ENCODE peak calls at places on chromosomes 13 and 19, in nine cellular contexts. One of them, this sample, is unnamed. For H3K9me3, the result is how much of the 10 kb centered on the place peaks cover.

GRCh38 chr13:30752201-30752797 is 17.0 kb downstream of the ALOX5AP start:
- DNase-seq in left lung: no peak
- DNase-seq in AG04450: no peak
- DNase-seq in cardiac muscle cell: peak
- DNase-seq in tibial artery: no peak
- DNase-seq in colonic mucosa: no peak
- DNase-seq in thoracic aorta: no peak
- DNase-seq in psoas muscle: peak
- DNase-seq in transverse colon: no peak
- DNase-seq in this sample: no peak

GRCh38 chr13:85417807-85418206 is 381.4 kb downstream of the SLITRK6 start:
- DNase-seq in psoas muscle: no peak
- DNase-seq in thoracic aorta: no peak
- DNase-seq in AG04450: no peak
- DNase-seq in cardiac muscle cell: no peak
- DNase-seq in left lung: no peak
- DNase-seq in transverse colon: no peak
- DNase-seq in tibial artery: no peak
- DNase-seq in colonic mucosa: no peak
- DNase-seq in this sample: no peak

GRCh38 chr19:58518261-58519086 is 1.1 kb downstream of the ZBTB45 start:
- DNase-seq in tibial artery: no peak
- DNase-seq in thoracic aorta: no peak
- DNase-seq in colonic mucosa: peak
- DNase-seq in AG04450: no peak
- DNase-seq in cardiac muscle cell: no peak
- DNase-seq in transverse colon: peak
- DNase-seq in psoas muscle: no peak
- DNase-seq in left lung: no peak
- DNase-seq in this sample: peak

GRCh38 chr13:30861836-30862467 is 44.1 kb upstream of the MEDAG start:
- DNase-seq in cardiac muscle cell: no peak
- DNase-seq in left lung: no peak
- DNase-seq in colonic mucosa: no peak
- DNase-seq in AG04450: no peak
- DNase-seq in transverse colon: no peak
- DNase-seq in tibial artery: no peak
- DNase-seq in psoas muscle: no peak
- DNase-seq in thoracic aorta: no peak
- DNase-seq in this sample: no peak

GRCh38 chr13:46377554-46377953 is 9.5 kb downstream of the RUBCNL start:
- DNase-seq in thoracic aorta: no peak
- DNase-seq in left lung: no peak
- DNase-seq in AG04450: no peak
- DNase-seq in transverse colon: no peak
- DNase-seq in cardiac muscle cell: no peak
- DNase-seq in tibial artery: no peak
- DNase-seq in colonic mucosa: peak
- DNase-seq in psoas muscle: no peak
- DNase-seq in this sample: no peak

GRCh38 chr13:45121421-45121820 is 1.1 kb downstream of the GTF2F2 start:
- DNase-seq in AG04450: no peak
- DNase-seq in tibial artery: no peak
- DNase-seq in cardiac muscle cell: peak
- DNase-seq in colonic mucosa: no peak
- DNase-seq in psoas muscle: no peak
- DNase-seq in transverse colon: no peak
- DNase-seq in thoracic aorta: no peak
- DNase-seq in left lung: no peak
- DNase-seq in this sample: no peak

GRCh38 chr19:15177269-15178116 is 23.3 kb downstream of the NOTCH3 start:
- DNase-seq in psoas muscle: peak
- DNase-seq in thoracic aorta: no peak
- DNase-seq in cardiac muscle cell: peak
- DNase-seq in left lung: peak
- DNase-seq in colonic mucosa: peak
- DNase-seq in tibial artery: peak
- DNase-seq in transverse colon: peak
- DNase-seq in AG04450: no peak
- DNase-seq in this sample: peak

GRCh38 chr19:47778954-47779351 is 450 bp downstream of the SELENOW start:
- DNase-seq in colonic mucosa: peak
- DNase-seq in cardiac muscle cell: peak
- DNase-seq in psoas muscle: peak
- DNase-seq in tibial artery: peak
- DNase-seq in left lung: no peak
- DNase-seq in thoracic aorta: no peak
- DNase-seq in transverse colon: peak
- DNase-seq in AG04450: no peak
- DNase-seq in this sample: peak

GRCh38 chr13:66634384-66634783 is 595.8 kb downstream of the PCDH9 start:
- DNase-seq in transverse colon: no peak
- DNase-seq in AG04450: no peak
- DNase-seq in tibial artery: no peak
- DNase-seq in left lung: no peak
- DNase-seq in thoracic aorta: no peak
- DNase-seq in psoas muscle: no peak
- DNase-seq in cardiac muscle cell: no peak
- DNase-seq in colonic mucosa: no peak
- DNase-seq in this sample: no peak

GRCh38 chr13:106493569-106493968 is 41.9 kb downstream of the EFNB2 start:
- DNase-seq in thoracic aorta: no peak
- DNase-seq in left lung: no peak
- DNase-seq in AG04450: no peak
- DNase-seq in psoas muscle: no peak
- DNase-seq in transverse colon: no peak
- DNase-seq in colonic mucosa: no peak
- DNase-seq in tibial artery: peak
- DNase-seq in cardiac muscle cell: no peak
- DNase-seq in this sample: no peak

GRCh38 chr13:66759919-66760318 is 470.2 kb downstream of the PCDH9 start:
- DNase-seq in left lung: no peak
- DNase-seq in cardiac muscle cell: no peak
- DNase-seq in AG04450: no peak
- DNase-seq in thoracic aorta: no peak
- DNase-seq in colonic mucosa: no peak
- DNase-seq in transverse colon: no peak
- DNase-seq in tibial artery: no peak
- DNase-seq in psoas muscle: no peak
- DNase-seq in this sample: no peak

GRCh38 chr13:78764665-78765064 is 105.7 kb upstream of the OBI1 start:
- DNase-seq in psoas muscle: no peak
- DNase-seq in colonic mucosa: no peak
- DNase-seq in left lung: peak
- DNase-seq in transverse colon: no peak
- DNase-seq in AG04450: no peak
- DNase-seq in cardiac muscle cell: no peak
- DNase-seq in thoracic aorta: no peak
- DNase-seq in tibial artery: no peak
- DNase-seq in this sample: no peak

GRCh38 chr13:110017379-110017778 is 231.0 kb upstream of the IRS2 start:
- DNase-seq in colonic mucosa: no peak
- DNase-seq in psoas muscle: no peak
- DNase-seq in cardiac muscle cell: peak
- DNase-seq in AG04450: peak
- DNase-seq in tibial artery: no peak
- DNase-seq in transverse colon: no peak
- DNase-seq in left lung: no peak
- DNase-seq in thoracic aorta: no peak
- DNase-seq in this sample: no peak

GRCh38 chr19:8655340-8655709 is 24.9 kb downstream of the NFILZ start:
- DNase-seq in cardiac muscle cell: no peak
- DNase-seq in thoracic aorta: no peak
- DNase-seq in left lung: no peak
- DNase-seq in AG04450: no peak
- DNase-seq in psoas muscle: no peak
- DNase-seq in colonic mucosa: no peak
- DNase-seq in transverse colon: no peak
- DNase-seq in tibial artery: no peak
- DNase-seq in this sample: no peak

GRCh38 chr19:2695288-2695866 is 7.1 kb downstream of the GNG7 start:
- DNase-seq in psoas muscle: no peak
- DNase-seq in tibial artery: peak
- DNase-seq in cardiac muscle cell: peak
- DNase-seq in left lung: no peak
- DNase-seq in thoracic aorta: no peak
- DNase-seq in AG04450: no peak
- DNase-seq in colonic mucosa: no peak
- DNase-seq in transverse colon: no peak
- DNase-seq in this sample: no peak

DNA sequence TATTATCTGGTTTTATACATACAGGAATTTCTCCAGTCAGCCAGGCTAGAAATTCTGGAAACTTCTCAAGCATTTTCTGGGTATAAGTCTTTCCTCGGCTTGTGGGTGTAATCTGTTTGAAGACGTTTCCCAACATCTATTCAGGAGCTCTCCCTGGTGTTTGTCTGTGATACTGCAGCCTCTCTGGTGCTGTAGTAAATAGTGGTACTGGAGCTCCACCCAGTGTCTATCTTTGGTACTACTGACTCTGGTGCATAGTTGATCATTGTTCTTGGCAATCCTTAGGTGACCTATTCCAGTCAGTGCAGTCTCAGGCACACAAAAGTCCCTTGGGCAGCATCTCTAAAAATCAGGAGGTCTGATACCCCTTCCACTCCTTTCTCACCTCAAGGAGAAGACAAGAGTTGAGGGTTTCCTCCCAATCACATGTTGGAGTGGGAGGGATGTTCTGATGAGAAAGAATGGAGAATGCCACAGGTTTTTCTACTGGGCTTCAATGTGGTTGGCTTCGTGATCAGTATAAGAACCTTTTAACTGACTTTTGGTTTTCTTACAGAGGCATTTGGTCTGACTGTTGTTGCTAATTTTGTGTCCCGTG is 115.5 kb downstream of the CYSLTR2 start:
- DNase-seq in thoracic aorta: peak
- DNase-seq in colonic mucosa: peak
- DNase-seq in psoas muscle: peak
- DNase-seq in AG04450: peak
- DNase-seq in left lung: no peak
- DNase-seq in tibial artery: peak
- DNase-seq in cardiac muscle cell: peak
- DNase-seq in transverse colon: peak
- DNase-seq in this sample: peak
- TF ChIP-seq CTCF in thoracic aorta: peak
- TF ChIP-seq CTCF in colonic mucosa: peak
- TF ChIP-seq CTCF in psoas muscle: peak
- TF ChIP-seq CTCF in AG04450: peak
- TF ChIP-seq CTCF in left lung: peak
- TF ChIP-seq CTCF in tibial artery: peak
- TF ChIP-seq CTCF in cardiac muscle cell: peak
- TF ChIP-seq CTCF in transverse colon: peak
- TF ChIP-seq CTCF in this sample: peak

DNA sequence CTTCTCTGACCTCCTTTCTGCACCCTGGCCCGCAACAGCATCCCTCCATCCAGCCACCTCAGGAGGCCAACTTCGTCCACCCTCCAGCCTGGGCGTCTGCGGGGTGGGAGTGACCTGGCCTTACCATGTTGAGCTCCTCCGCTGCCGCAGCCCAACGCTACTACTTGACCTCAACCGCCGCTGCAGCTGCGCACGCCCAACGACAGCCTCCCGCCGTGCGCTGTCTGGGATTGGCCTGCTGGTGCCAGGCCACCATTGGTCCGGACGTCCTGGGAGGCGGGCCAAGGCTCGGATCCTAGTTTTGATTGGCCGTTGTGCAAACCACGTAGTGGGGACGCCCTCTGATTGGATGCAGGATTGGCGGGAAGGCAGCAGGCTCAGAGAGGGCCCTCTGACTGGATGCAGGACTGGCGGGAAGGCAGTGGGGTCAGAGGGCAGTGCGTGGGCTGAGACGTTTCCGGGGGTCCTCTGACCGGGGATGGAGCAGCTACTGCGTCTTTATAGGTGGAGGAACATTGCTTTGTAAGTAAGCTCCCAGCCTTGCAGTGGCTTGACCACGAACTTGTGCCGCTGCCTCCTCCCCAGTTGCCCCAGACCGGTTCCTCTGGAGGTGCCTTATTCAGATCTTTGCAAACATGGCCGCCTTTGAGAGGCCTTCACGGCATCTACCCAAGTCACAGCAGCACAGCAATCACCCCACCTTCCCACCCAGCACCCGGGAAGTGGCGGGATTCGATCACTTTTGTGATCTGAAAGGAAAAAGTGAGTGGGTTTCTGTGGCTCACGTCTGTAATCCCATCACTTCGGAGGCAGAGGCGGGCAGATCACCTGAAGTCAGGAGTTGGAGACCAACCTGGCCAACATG is at the start of gene TUBA3C:
- DNase-seq in cardiac muscle cell: no peak
- DNase-seq in transverse colon: no peak
- DNase-seq in tibial artery: no peak
- DNase-seq in colonic mucosa: peak
- DNase-seq in thoracic aorta: no peak
- DNase-seq in AG04450: no peak
- DNase-seq in psoas muscle: no peak
- DNase-seq in left lung: no peak
- DNase-seq in this sample: no peak
- H3K9me3 ChIP-seq in cardiac muscle cell: under half
- H3K9me3 ChIP-seq in transverse colon: under half
- H3K9me3 ChIP-seq in tibial artery: under half
- H3K9me3 ChIP-seq in colonic mucosa: under half
- H3K9me3 ChIP-seq in thoracic aorta: under half
- H3K9me3 ChIP-seq in AG04450: half or more
- H3K9me3 ChIP-seq in psoas muscle: under half
- H3K9me3 ChIP-seq in left lung: under half
- H3K9me3 ChIP-seq in this sample: under half

GRCh38 chr19:5561559-5561958 is 6.2 kb downstream of the TINCR start:
- DNase-seq in colonic mucosa: no peak
- DNase-seq in psoas muscle: no peak
- DNase-seq in transverse colon: no peak
- DNase-seq in thoracic aorta: no peak
- DNase-seq in left lung: no peak
- DNase-seq in cardiac muscle cell: no peak
- DNase-seq in AG04450: no peak
- DNase-seq in tibial artery: no peak
- DNase-seq in this sample: no peak
- TF ChIP-seq CTCF in colonic mucosa: no peak
- TF ChIP-seq CTCF in psoas muscle: peak
- TF ChIP-seq CTCF in transverse colon: no peak
- TF ChIP-seq CTCF in thoracic aorta: no peak
- TF ChIP-seq CTCF in left lung: no peak
- TF ChIP-seq CTCF in cardiac muscle cell: peak
- TF ChIP-seq CTCF in AG04450: peak
- TF ChIP-seq CTCF in tibial artery: peak
- TF ChIP-seq CTCF in this sample: no peak

DNA sequence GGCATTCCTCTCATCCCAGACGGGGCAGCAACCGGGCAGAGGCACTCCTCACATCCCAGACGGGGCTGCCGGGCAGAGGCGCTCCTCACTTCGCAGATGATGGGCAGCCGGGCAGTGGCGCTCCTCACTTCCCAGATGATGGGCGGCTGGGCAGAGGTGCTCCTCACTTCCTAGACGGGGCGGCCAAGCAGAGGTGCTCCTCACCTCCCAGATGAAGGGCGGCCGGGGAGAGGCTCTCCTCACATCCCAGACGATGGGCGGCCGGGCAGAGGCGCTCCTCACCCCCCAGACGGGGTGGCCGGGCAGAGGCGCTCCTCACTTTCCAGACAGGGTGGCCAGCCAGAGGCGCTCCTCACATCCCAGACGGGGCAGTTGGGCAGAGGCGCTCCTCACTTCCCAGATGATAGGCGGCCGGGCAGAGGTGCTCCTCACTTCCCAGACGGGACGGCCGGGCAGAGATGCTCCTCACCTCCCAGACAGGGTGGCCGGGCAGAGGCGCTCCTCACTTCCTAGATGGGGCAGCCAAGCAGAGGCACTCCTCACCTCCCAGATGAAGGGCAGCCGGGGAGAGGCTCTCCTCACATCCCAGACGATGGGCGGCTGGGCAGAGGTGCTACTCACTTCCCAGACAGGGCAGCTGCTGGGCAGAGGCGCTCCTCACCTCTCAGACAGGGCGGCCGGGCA is 68.9 kb downstream of the ZNF708 start:
- DNase-seq in colonic mucosa: no peak
- DNase-seq in psoas muscle: no peak
- DNase-seq in transverse colon: no peak
- DNase-seq in thoracic aorta: no peak
- DNase-seq in AG04450: no peak
- DNase-seq in cardiac muscle cell: no peak
- DNase-seq in tibial artery: no peak
- DNase-seq in left lung: no peak
- DNase-seq in this sample: no peak
- H3K9me3 ChIP-seq in colonic mucosa: under half
- H3K9me3 ChIP-seq in psoas muscle: under half
- H3K9me3 ChIP-seq in transverse colon: under half
- H3K9me3 ChIP-seq in thoracic aorta: under half
- H3K9me3 ChIP-seq in AG04450: under half
- H3K9me3 ChIP-seq in cardiac muscle cell: under half
- H3K9me3 ChIP-seq in tibial artery: under half
- H3K9me3 ChIP-seq in left lung: under half
- H3K9me3 ChIP-seq in this sample: under half